ENCODE peak calls at places on chromosomes 4 and X, in six cellular contexts. Q, C, Y, K, R and G are unnamed samples.

GRCh38 chr4:65791807-65792308 is 121.6 kb upstream of the EPHA5 start:
- DNase-seq in Q (no peak), C (no peak), Y (no peak), K (peak), R (no peak), G (no peak)

GRCh38 chr4:147714575-147715401 is 17.1 kb upstream of the ARHGAP10 start:
- DNase-seq in Q (no peak), C (no peak), Y (no peak), K (peak), R (peak), G (no peak)

GRCh38 chr4:25839687-25840086 is 23.1 kb downstream of the SEL1L3 start:
- DNase-seq in Q (no peak), C (no peak), Y (no peak), K (no peak), R (no peak), G (no peak)

GRCh38 chr4:102466298-102466697 is 34.9 kb upstream of the NFKB1 start:
- DNase-seq in Q (no peak), C (no peak), Y (no peak), K (peak), R (peak), G (no peak)

GRCh38 chr4:151117371-151117962 is 18.0 kb downstream of the RPS3A start:
- DNase-seq in Q (peak), C (peak), Y (peak), K (peak), R (peak), G (peak)

GRCh38 chrX:18291006-18291545 is 63.4 kb downstream of the SCML2 start:
- DNase-seq in Q (no peak), C (no peak), Y (no peak), K (peak), R (peak), G (no peak)

GRCh38 chrX:14832151-14832550 is 40.7 kb downstream of the FANCB start:
- DNase-seq in Q (no peak), C (no peak), Y (no peak), K (peak), R (peak), G (no peak)

GRCh38 chr4:156596026-156596425 is 375.6 kb downstream of the PDGFC start:
- DNase-seq in Q (no peak), C (no peak), Y (no peak), K (peak), R (peak), G (no peak)

GRCh38 chrX:47573334-47574095 is 8.7 kb upstream of the TIMP1 start:
- DNase-seq in Q (no peak), C (peak), Y (peak), K (peak), R (peak), G (no peak)

GRCh38 chr4:118898221-118898620 is 9.6 kb downstream of the SYNPO2 start:
- DNase-seq in Q (no peak), C (no peak), Y (no peak), K (no peak), R (no peak), G (no peak)

GRCh38 chr4:184596044-184596616 is 53.1 kb downstream of the CASP3 start:
- DNase-seq in Q (no peak), C (no peak), Y (no peak), K (no peak), R (no peak), G (no peak)

GRCh38 chrX:30673884-30674598 is 20.8 kb downstream of the GK start:
- DNase-seq in Q (no peak), C (no peak), Y (no peak), K (no peak), R (no peak), G (no peak)

GRCh38 chrX:95076449-95076848 is 1402.4 kb downstream of the FAM133A start:
- DNase-seq in Q (peak), C (no peak), Y (no peak), K (peak), R (peak), G (peak)

GRCh38 chrX:69876221-69876620 is 173.5 kb downstream of the AWAT2 start:
- DNase-seq in Q (no peak), C (no peak), Y (no peak), K (no peak), R (no peak), G (no peak)

GRCh38 chr4:10589808-10590207 is 94.8 kb downstream of the CLNK start:
- DNase-seq in Q (no peak), C (no peak), Y (no peak), K (no peak), R (peak), G (no peak)

GRCh38 chrX:100673397-100673953 is 29.5 kb downstream of the SRPX2 start:
- DNase-seq in Q (no peak), C (no peak), Y (no peak), K (peak), R (peak), G (no peak)

GRCh38 chrX:72201836-72202536 is 20.4 kb downstream of the PIN4 start:
- DNase-seq in Q (no peak), C (no peak), Y (no peak), K (peak), R (peak), G (no peak)

GRCh38 chrX:130224810-130225209 is 43.9 kb downstream of the ZNF280C start:
- DNase-seq in Q (no peak), C (no peak), Y (no peak), K (peak), R (peak), G (no peak)

GRCh38 chr4:161256716-161257115 is 907.1 kb downstream of the FSTL5 start:
- DNase-seq in Q (peak), C (no peak), Y (no peak), K (no peak), R (peak), G (no peak)

GRCh38 chrX:349196-349595 is 30.6 kb upstream of the GTPBP6 start:
- DNase-seq in Q (no peak), C (no peak), Y (peak), K (no peak), R (no peak), G (no peak)

GRCh38 chr4:37822220-37822619 is 4.3 kb upstream of the PGM2 start:
- DNase-seq in Q (no peak), C (no peak), Y (no peak), K (no peak), R (no peak), G (peak)

GRCh38 chr4:139330283-139330682 is 28.0 kb upstream of the NDUFC1 start:
- DNase-seq in Q (no peak), C (no peak), Y (no peak), K (no peak), R (no peak), G (no peak)

GRCh38 chrX:49919617-49920016 is 2.8 kb upstream of the CLCN5 start:
- DNase-seq in Q (peak), C (peak), Y (peak), K (peak), R (peak), G (no peak)

GRCh38 chrX:106932492-106932923 is 12.3 kb downstream of the CLDN2 start:
- DNase-seq in Q (peak), C (no peak), Y (no peak), K (peak), R (peak), G (no peak)

GRCh38 chr4:159051245-159052071 is 51.4 kb upstream of the RAPGEF2 start:
- DNase-seq in Q (no peak), C (no peak), Y (no peak), K (no peak), R (peak), G (no peak)

GRCh38 chr4:8701101-8702019 is 108.8 kb downstream of the CPZ start:
- DNase-seq in Q (no peak), C (no peak), Y (no peak), K (no peak), R (no peak), G (no peak)

GRCh38 chrX:130184857-130185256 is 13.1 kb downstream of the RAB33A start:
- DNase-seq in Q (no peak), C (no peak), Y (no peak), K (no peak), R (no peak), G (no peak)

GRCh38 chr4:176443646-176444409 is 124.1 kb downstream of the SPCS3 start:
- DNase-seq in Q (no peak), C (no peak), Y (no peak), K (peak), R (peak), G (no peak)

GRCh38 chrX:12955882-12956703 is 18.8 kb upstream of the TMSB4X start:
- DNase-seq in Q (peak), C (peak), Y (no peak), K (peak), R (peak), G (no peak)

GRCh38 chr4:5024673-5025072 is 5.4 kb upstream of the CYTL1 start:
- DNase-seq in Q (no peak), C (peak), Y (no peak), K (no peak), R (no peak), G (no peak)

GRCh38 chrX:72029473-72030411 is 102.0 kb downstream of the RTL5 start:
- DNase-seq in Q (peak), C (peak), Y (no peak), K (peak), R (peak), G (no peak)

GRCh38 chr4:95606739-95607138 is 58.0 kb upstream of the UNC5C start:
- DNase-seq in Q (no peak), C (no peak), Y (no peak), K (no peak), R (no peak), G (no peak)

GRCh38 chrX:145190801-145191389 is 56.4 kb upstream of the SPANXN1 start:
- DNase-seq in Q (peak), C (no peak), Y (no peak), K (peak), R (peak), G (no peak)

GRCh38 chr4:133624744-133625143 is 475.6 kb downstream of the PCDH10 start:
- DNase-seq in Q (no peak), C (no peak), Y (no peak), K (no peak), R (no peak), G (no peak)

GRCh38 chr4:168540086-168540864 is 43.4 kb downstream of the PALLD start:
- DNase-seq in Q (no peak), C (no peak), Y (no peak), K (peak), R (peak), G (no peak)

GRCh38 chr4:144547678-144548298 is 98.2 kb upstream of the HHIP start:
- DNase-seq in Q (no peak), C (no peak), Y (no peak), K (no peak), R (no peak), G (no peak)

GRCh38 chr4:56426273-56426672 is 9.1 kb downstream of the PPAT start:
- DNase-seq in Q (no peak), C (no peak), Y (no peak), K (no peak), R (no peak), G (no peak)

GRCh38 chrX:24693453-24694202 is at the start of gene POLA1:
- DNase-seq in Q (peak), C (peak), Y (peak), K (peak), R (peak), G (peak)
- TF ChIP-seq CTCF in Q (peak), C (no peak), Y (no peak), K (peak), R (peak), G (no peak)

GRCh38 chr4:48578132-48578964 is 88.3 kb downstream of the ZAR1 start:
- DNase-seq in Q (peak), C (peak), Y (peak), K (peak), R (peak), G (peak)

GRCh38 chr4:48570646-48571220 is 80.7 kb downstream of the ZAR1 start:
- DNase-seq in Q (no peak), C (no peak), Y (no peak), K (peak), R (peak), G (no peak)

GRCh38 chr4:48571471-48571870 is 81.4 kb downstream of the ZAR1 start:
- DNase-seq in Q (no peak), C (no peak), Y (no peak), K (no peak), R (peak), G (no peak)

GRCh38 chr4:48575964-48576363 is 85.9 kb downstream of the ZAR1 start:
- DNase-seq in Q (no peak), C (no peak), Y (no peak), K (peak), R (peak), G (no peak)
- H3K4me3 ChIP-seq in Q (no peak), C (no peak), Y (no peak), K (no peak), R (no peak), G (no peak)

GRCh38 chr4:42519803-42520417 is 122.6 kb downstream of the SHISA3 start:
- DNase-seq in Q (peak), C (peak), Y (peak), K (peak), R (peak), G (peak)
- TF ChIP-seq CTCF in Q (peak), C (peak), Y (peak), K (peak), R (peak), G (peak)

GRCh38 chrX:65926095-65927019 is 113.5 kb downstream of the VSIG4 start:
- DNase-seq in Q (no peak), C (no peak), Y (no peak), K (no peak), R (no peak), G (no peak)
- H3K4me3 ChIP-seq in Q (no peak), C (no peak), Y (no peak), K (no peak), R (no peak), G (no peak)

DNA sequence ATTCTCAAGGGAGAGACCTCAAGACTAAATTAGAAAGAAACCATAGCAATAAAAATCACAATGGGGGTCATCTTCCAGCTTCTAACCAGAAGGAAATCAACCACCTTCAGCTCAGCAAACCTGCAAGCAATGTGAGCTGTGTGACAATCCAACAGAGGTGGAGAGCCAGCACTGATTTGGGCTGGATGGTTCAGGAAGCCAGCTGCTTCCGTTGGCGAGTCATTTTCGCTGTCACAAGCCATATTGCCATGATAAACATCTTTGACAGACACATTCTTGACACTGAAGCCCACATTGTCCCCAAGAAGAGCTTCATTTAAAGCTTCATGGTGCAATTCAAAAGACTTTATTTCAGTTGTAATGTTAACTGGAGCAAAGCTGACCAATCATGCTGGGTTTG is 22.7 kb downstream of the F8A1 start:
- DNase-seq in Q (no peak), C (no peak), Y (no peak), K (no peak), R (no peak), G (no peak)
- TF ChIP-seq CTCF in Q (no peak), C (no peak), Y (no peak), K (no peak), R (no peak), G (no peak)

GRCh38 chr4:165502919-165503907 is 124.4 kb downstream of the CPE start:
- DNase-seq in Q (peak), C (no peak), Y (no peak), K (peak), R (no peak), G (peak)
- H3K4me3 ChIP-seq in Q (no peak), C (no peak), Y (no peak), K (no peak), R (no peak), G (no peak)

GRCh38 chr4:106034205-106034604 is 138.9 kb downstream of the NPNT start:
- DNase-seq in Q (no peak), C (no peak), Y (no peak), K (peak), R (peak), G (no peak)

GRCh38 chr4:106036334-106036733 is 141.1 kb downstream of the NPNT start:
- DNase-seq in Q (peak), C (no peak), Y (no peak), K (no peak), R (no peak), G (no peak)

GRCh38 chr4:106035204-106035603 is 139.9 kb downstream of the NPNT start:
- DNase-seq in Q (peak), C (no peak), Y (no peak), K (no peak), R (no peak), G (no peak)

GRCh38 chr4:106033469-106033868 is 138.2 kb downstream of the NPNT start:
- DNase-seq in Q (no peak), C (no peak), Y (no peak), K (no peak), R (no peak), G (no peak)

GRCh38 chr4:106034751-106035150 is 139.5 kb downstream of the NPNT start:
- DNase-seq in Q (no peak), C (no peak), Y (no peak), K (no peak), R (no peak), G (no peak)
- TF ChIP-seq CTCF in Q (no peak), C (no peak), Y (no peak), K (no peak), R (no peak), G (no peak)